ENCODE peak calls at places on chromosomes 5 and 9, in four cellular contexts. X, M, Y and A are unnamed samples.

GRCh38 chr5:148729182-148729581 is 74.9 kb upstream of the HTR4 start:
- DNase-seq in M (no peak), Y (peak; percentile 33), X (no peak), A (no peak)

GRCh38 chr9:128972956-128973355 is 25.5 kb downstream of the NUP188 start:
- DNase-seq in X (no peak), Y (peak; percentile 75), M (no peak), A (no peak)

GRCh38 chr5:146706321-146706972 is 172.1 kb downstream of the PPP2R2B start:
- DNase-seq in X (no peak), M (no peak), Y (no peak), A (no peak)

GRCh38 chr9:3578786-3579185 is 53.0 kb upstream of the RFX3 start:
- DNase-seq in X (peak; percentile 37), M (peak; percentile 5), Y (peak; percentile 80), A (no peak)

GRCh38 chr5:102611312-102611711 is 112.5 kb upstream of the SLCO6A1 start:
- DNase-seq in M (no peak), Y (no peak), X (no peak), A (no peak)

GRCh38 chr5:107331882-107332281 is 338.9 kb downstream of the EFNA5 start:
- DNase-seq in M (no peak), Y (peak; percentile 25), X (no peak), A (peak; percentile 35)

GRCh38 chr9:136850866-136851775 is 1.0 kb upstream of the MAMDC4 start:
- DNase-seq in Y (no peak), X (no peak), M (no peak), A (no peak)

GRCh38 chr9:129023036-129023907 is 4.9 kb downstream of the SH3GLB2 start:
- DNase-seq in Y (peak; percentile 79), M (no peak), X (no peak), A (no peak)

GRCh38 chr5:53446908-53447307 is 33.5 kb upstream of the FST start:
- DNase-seq in Y (no peak), X (no peak), M (no peak), A (no peak)

GRCh38 chr9:7234144-7234543 is 476.4 kb downstream of the KDM4C start:
- DNase-seq in X (no peak), Y (peak; percentile 62), M (no peak), A (peak; percentile 19)

GRCh38 chr9:86639899-86640379 is 285.7 kb upstream of the TUT7 start:
- DNase-seq in X (no peak), M (no peak), Y (no peak), A (no peak)

GRCh38 chr9:90142580-90142979 is 500.0 kb downstream of the DIRAS2 start:
- DNase-seq in M (peak; percentile 31), Y (peak; percentile 63), X (no peak), A (peak; percentile 22)

GRCh38 chr5:101390317-101390908 is 487.3 kb upstream of the ST8SIA4 start:
- DNase-seq in Y (peak; percentile 71), X (no peak), M (no peak), A (peak; percentile 32)

GRCh38 chr9:92631452-92632211 is 38.3 kb downstream of the IPPK start:
- DNase-seq in Y (peak; percentile 86), X (no peak), M (no peak), A (no peak)

GRCh38 chr5:60687927-60688720 is 11.8 kb downstream of the DEPDC1B start:
- DNase-seq in Y (peak; percentile 85), M (no peak), X (no peak), A (no peak)

GRCh38 chr9:124251605-124252366 is 6.0 kb upstream of the NEK6 start:
- DNase-seq in X (no peak), Y (peak; percentile 47), M (no peak), A (peak; percentile 55)

GRCh38 chr5:41650131-41650530 is 139.7 kb upstream of the PLCXD3 start:
- DNase-seq in Y (no peak), M (no peak), X (no peak), A (no peak)

GRCh38 chr9:2602704-2603116 is 18.9 kb upstream of the VLDLR start:
- DNase-seq in Y (no peak), X (peak; percentile 12), M (no peak), A (no peak)

GRCh38 chr9:135070198-135070951 is 17.1 kb upstream of the OLFM1 start:
- DNase-seq in M (no peak), X (no peak), Y (no peak), A (no peak)

GRCh38 chr9:2623046-2623865 is 1.7 kb downstream of the VLDLR start:
- DNase-seq in M (no peak), X (no peak), Y (peak; percentile 41), A (peak; percentile 16)

GRCh38 chr5:40071870-40072269 is 607.8 kb upstream of the PTGER4 start:
- DNase-seq in Y (peak; percentile 70), X (no peak), M (no peak), A (no peak)

GRCh38 chr9:136690104-136690840 is 3.0 kb upstream of the AGPAT2 start:
- DNase-seq in M (no peak), Y (no peak), X (no peak), A (no peak)

GRCh38 chr9:72557549-72557948 is 36.1 kb downstream of the TMC1 start:
- DNase-seq in M (peak; percentile 49), Y (peak; percentile 84), X (peak; percentile 70), A (peak; percentile 78)

GRCh38 chr5:13866792-13867191 is 77.7 kb downstream of the DNAH5 start:
- DNase-seq in Y (peak; percentile 31), M (no peak), X (no peak), A (peak; percentile 10)

GRCh38 chr5:179820483-179821297 is at the start of gene SQSTM1:
- DNase-seq in M (peak; percentile 49), Y (peak; percentile 85), X (no peak), A (peak; percentile 59)

GRCh38 chr9:3879731-3880493 is 354.1 kb upstream of the RFX3 start:
- DNase-seq in M (no peak), X (no peak), Y (no peak), A (no peak)

GRCh38 chr5:81121836-81122235 is 111.3 kb upstream of the CKMT2 start:
- DNase-seq in M (no peak), Y (peak; percentile 17), X (no peak), A (no peak)

GRCh38 chr5:152990217-152990616 is 500.3 kb upstream of the GRIA1 start:
- DNase-seq in M (no peak), Y (no peak), X (no peak), A (no peak)

GRCh38 chr9:119968837-119969707 is 599.8 kb upstream of the BRINP1 start:
- DNase-seq in X (peak; percentile 28), Y (peak; percentile 76), M (no peak), A (peak; percentile 86)

GRCh38 chr5:135993894-135994514 is 34.8 kb upstream of the TGFBI start:
- DNase-seq in M (no peak), X (no peak), Y (peak; percentile 80), A (peak; percentile 74)